ENCODE peak calls at places on chromosomes 5 and 9, in four cellular contexts. L is brain microvascular endothelial cell, Q is Daoy, W is aorta. C is an unnamed sample.

GRCh38 chr5:74660146-74660545 is 19.6 kb upstream of the ENC1 start:
- DNase-seq in L (no peak), Q (no peak), W (no peak), C (no peak)

GRCh38 chr5:43190755-43191603 is 1.0 kb upstream of the NIM1K start:
- DNase-seq in L (peak; percentile 42), Q (no peak), W (no peak), C (no peak)

GRCh38 chr9:92808726-92809451 is 44.3 kb upstream of the BICD2 start:
- DNase-seq in L (peak; percentile 53), Q (peak; percentile 80), W (peak; percentile 93), C (peak; percentile 79)

GRCh38 chr5:176780071-176780850 is 30.1 kb upstream of the UNC5A start:
- DNase-seq in L (no peak), Q (no peak), W (peak; percentile 37), C (peak; percentile 41)

GRCh38 chr9:89189215-89189614 is 10.6 kb upstream of the SHC3 start:
- DNase-seq in L (no peak), Q (no peak), W (no peak), C (no peak)

GRCh38 chr9:38443181-38443580 is 18.9 kb upstream of the IGFBPL1 start:
- DNase-seq in L (peak; percentile 31), Q (peak; percentile 56), W (no peak), C (no peak)

GRCh38 chr5:140152610-140152999 is 22.4 kb upstream of the CYSTM1 start:
- DNase-seq in L (no peak), Q (no peak), W (no peak), C (no peak)

GRCh38 chr5:126043684-126044083 is 379.5 kb upstream of the GRAMD2B start:
- DNase-seq in L (peak; percentile 6), Q (peak; percentile 54), W (no peak), C (no peak)

GRCh38 chr5:1876708-1877433 is 5.9 kb downstream of the IRX4 start:
- DNase-seq in L (no peak), Q (peak; percentile 29), W (no peak), C (no peak)

GRCh38 chr5:176793343-176793699 is 17.0 kb upstream of the UNC5A start:
- DNase-seq in L (no peak), Q (peak; percentile 41), W (no peak), C (no peak)

GRCh38 chr9:135773677-135774238 is 71.8 kb downstream of the KCNT1 start:
- DNase-seq in L (no peak), Q (no peak), W (no peak), C (no peak)

GRCh38 chr9:38227061-38227540 is 158.1 kb upstream of the SHB start:
- DNase-seq in L (peak; percentile 76), Q (peak; percentile 98), W (no peak), C (peak; percentile 87)

GRCh38 chr5:81422671-81423070 is 28.7 kb upstream of the ACOT12 start:
- DNase-seq in L (peak; percentile 72), Q (peak; percentile 49), W (no peak), C (no peak)

GRCh38 chr9:32384364-32385134 is at the start of gene ACO1:
- DNase-seq in L (peak; percentile 62), Q (peak; percentile 93), W (peak; percentile 97), C (peak; percentile 78)

GRCh38 chr5:66151030-66151429 is 6.9 kb downstream of the SREK1 start:
- DNase-seq in L (no peak), Q (no peak), W (no peak), C (no peak)

GRCh38 chr9:93824386-93825294 is 130.5 kb downstream of the BARX1 start:
- DNase-seq in L (no peak), Q (no peak), W (peak; percentile 59), C (no peak)

GRCh38 chr5:116575635-116576042 is 1.0 kb upstream of the SEMA6A start:
- DNase-seq in L (no peak), Q (peak; percentile 28), W (peak; percentile 78), C (no peak)

GRCh38 chr5:55232194-55232984 is 1.0 kb downstream of the CCNO start:
- DNase-seq in L (no peak), Q (peak; percentile 75), W (peak; percentile 75), C (peak; percentile 77)

GRCh38 chr9:121741198-121741918 is 89.9 kb downstream of the DAB2IP start:
- DNase-seq in L (no peak), Q (no peak), W (no peak), C (no peak)

GRCh38 chr5:156359452-156359851 is 32.5 kb downstream of the SGCD start:
- DNase-seq in L (no peak), Q (peak; percentile 3), W (no peak), C (no peak)

GRCh38 chr5:82312373-82312856 is 34.3 kb upstream of the RPS23 start:
- DNase-seq in L (peak; percentile 79), Q (peak; percentile 76), W (peak; percentile 87), C (no peak)

GRCh38 chr5:1192971-1193590 is 8.3 kb upstream of the SLC6A19 start:
- DNase-seq in L (no peak), Q (no peak), W (peak; percentile 22), C (no peak)

C was measured in RWPE2.